ENCODE peak calls at places on chromosomes 6 and 20, in seven cellular contexts. D is cardiac fibroblast, F is astrocyte of the spinal cord, I is fibroblast of lung, C is GM13977, M is ovary, K is lower leg skin. A is an unnamed sample.

GRCh38 chr6:25834950-25835349 is 3.1 kb upstream of the SLC17A1 start:
- DNase-seq in M (no peak), F (no peak), C (no peak), K (no peak), I (no peak), D (no peak), A (no peak)

GRCh38 chr20:40251284-40251932 is 437.6 kb downstream of the MAFB start:
- DNase-seq in I (peak), K (no peak), M (no peak), D (peak), F (no peak), C (peak), A (peak)

GRCh38 chr6:73006161-73006560 is 219.1 kb downstream of the KHDC1L start:
- DNase-seq in K (no peak), C (no peak), F (no peak), D (peak), M (no peak), I (no peak), A (peak)

GRCh38 chr20:62241501-62241900 is 3.2 kb downstream of the OSBPL2 start:
- DNase-seq in C (no peak), K (no peak), M (no peak), F (no peak), D (no peak), I (no peak), A (no peak)

GRCh38 chr6:26568601-26569432 is 27.9 kb upstream of the ABT1 start:
- DNase-seq in D (peak), I (peak), K (peak), F (peak), M (peak), C (peak), A (peak)

GRCh38 chr6:31058128-31058894 is 48.0 kb downstream of the MUC22 start:
- DNase-seq in C (peak), K (no peak), F (peak), I (peak), M (no peak), D (peak), A (peak)

GRCh38 chr20:51731771-51732453 is 36.3 kb downstream of the ATP9A start:
- DNase-seq in F (peak), I (peak), D (no peak), M (peak), K (no peak), C (no peak), A (no peak)

GRCh38 chr20:50308513-50309279 is 118.1 kb downstream of the CEBPB start:
- DNase-seq in M (peak), D (peak), F (peak), K (peak), C (no peak), I (peak), A (peak)

GRCh38 chr6:165404703-165405102 is 95.3 kb upstream of the C6orf118 start:
- DNase-seq in D (peak), M (no peak), C (no peak), K (no peak), I (no peak), F (peak), A (peak)

GRCh38 chr6:35070111-35070510 is 71.0 kb downstream of the TCP11 start:
- DNase-seq in K (no peak), F (no peak), M (no peak), I (no peak), D (no peak), C (no peak), A (no peak)

GRCh38 chr20:15297059-15297875 is 959.9 kb upstream of the FLRT3 start:
- DNase-seq in I (no peak), F (no peak), K (no peak), C (no peak), M (no peak), D (no peak), A (no peak)

GRCh38 chr6:126312013-126312665 is 27.8 kb upstream of the CENPW start:
- DNase-seq in M (no peak), K (no peak), I (no peak), C (peak), D (peak), F (no peak), A (no peak)

GRCh38 chr6:144659202-144659731 is 374.1 kb downstream of the UTRN start:
- DNase-seq in I (peak), C (no peak), D (peak), M (peak), F (peak), K (no peak), A (peak)

GRCh38 chr20:38730167-38730988 is 6.1 kb downstream of the SLC32A1 start:
- DNase-seq in I (no peak), C (peak), M (no peak), K (no peak), D (no peak), F (no peak), A (no peak)

GRCh38 chr6:170464080-170464479 is 89.0 kb downstream of the PSMB1 start:
- DNase-seq in D (no peak), C (no peak), K (peak), I (no peak), M (no peak), F (no peak), A (no peak)

GRCh38 chr6:109024368-109024767 is 70.3 kb downstream of the SESN1 start:
- DNase-seq in D (peak), C (no peak), K (no peak), M (no peak), I (peak), F (no peak), A (peak)

GRCh38 chr6:166500246-166500645 is 86.2 kb downstream of the RAMACL start:
- DNase-seq in I (no peak), M (no peak), K (no peak), D (no peak), F (no peak), C (no peak), A (no peak)

GRCh38 chr6:11868392-11868791 is 89.8 kb upstream of the ADTRP start:
- DNase-seq in D (no peak), K (no peak), C (no peak), I (no peak), M (no peak), F (no peak), A (no peak)

GRCh38 chr6:47195251-47195650 is 114.5 kb downstream of the TNFRSF21 start:
- DNase-seq in M (peak), D (no peak), K (no peak), C (no peak), F (no peak), I (peak), A (peak)

GRCh38 chr6:4664117-4664626 is 112.0 kb upstream of the CDYL start:
- DNase-seq in D (peak), K (peak), I (peak), M (peak), C (no peak), F (peak), A (peak)

GRCh38 chr6:88107241-88107640 is 58.9 kb downstream of the CNR1 start:
- DNase-seq in K (no peak), M (no peak), D (no peak), C (no peak), I (no peak), F (no peak), A (no peak)

GRCh38 chr6:33417127-33417902 is 592 bp downstream of the CUTA start:
- DNase-seq in F (peak), K (peak), M (no peak), C (no peak), D (peak), I (peak), A (peak)

GRCh38 chr6:36360241-36361054 is 23.8 kb upstream of the BNIP5 start:
- DNase-seq in F (peak), K (peak), M (peak), I (peak), D (peak), C (peak), A (peak)

GRCh38 chr6:6843057-6843627 is 254.6 kb downstream of the LY86 start:
- DNase-seq in K (no peak), D (peak), I (peak), M (no peak), C (no peak), F (peak), A (peak)

GRCh38 chr20:10644458-10645204 is 29.2 kb downstream of the JAG1 start:
- DNase-seq in F (no peak), C (peak), K (peak), M (no peak), I (no peak), D (no peak), A (no peak)

GRCh38 chr6:26257272-26257671 is 107.7 kb upstream of the BTN3A2 start:
- DNase-seq in K (no peak), I (no peak), D (no peak), M (no peak), C (no peak), F (no peak), A (no peak)

GRCh38 chr6:125612400-125612846 is 137.0 kb upstream of the HEY2 start:
- DNase-seq in F (peak), K (no peak), M (no peak), C (no peak), I (peak), D (peak), A (no peak)

GRCh38 chr6:16760536-16761468 is at the start of gene ATXN1:
- DNase-seq in F (no peak), M (peak), I (no peak), D (peak), C (peak), K (peak), A (peak)

GRCh38 chr6:79546186-79546585 is 9.0 kb upstream of the LCA5 start:
- DNase-seq in I (peak), M (no peak), K (no peak), F (peak), D (peak), C (no peak), A (peak)

GRCh38 chr20:16030253-16030652 is 543.0 kb downstream of the KIF16B start:
- DNase-seq in F (no peak), M (no peak), I (no peak), C (no peak), D (no peak), K (no peak), A (no peak)

GRCh38 chr20:63847374-63848002 is 13.8 kb upstream of the ABHD16B start:
- DNase-seq in K (no peak), F (no peak), I (no peak), M (peak), D (no peak), C (no peak), A (no peak)

GRCh38 chr6:95768539-95768938 is 191.2 kb downstream of the MANEA start:
- DNase-seq in C (no peak), K (no peak), D (no peak), F (no peak), M (no peak), I (no peak), A (no peak)

GRCh38 chr6:131643855-131644460 is 6.9 kb downstream of the ENPP3 start:
- DNase-seq in D (no peak), C (no peak), K (no peak), F (no peak), I (no peak), M (no peak), A (no peak)

GRCh38 chr20:53394433-53394832 is 199.2 kb downstream of the ZNF217 start:
- DNase-seq in K (no peak), D (no peak), C (no peak), I (no peak), M (no peak), F (no peak), A (no peak)

GRCh38 chr20:62741701-62742491 is 33.3 kb downstream of the NTSR1 start:
- DNase-seq in F (no peak), C (no peak), D (no peak), K (peak), M (no peak), I (no peak), A (no peak)

GRCh38 chr6:54737247-54737646 is 109.3 kb upstream of the FAM83B start:
- DNase-seq in C (peak), M (no peak), I (no peak), D (peak), K (no peak), F (no peak), A (no peak)
- TF ChIP-seq CTCF in C (peak), M (no peak), I (peak), D (peak), K (no peak), F (peak), A (peak)

GRCh38 chr6:159608961-159609673 is 83.9 kb downstream of the SOD2 start:
- DNase-seq in C (peak), M (no peak), K (no peak), F (peak), D (peak), I (peak), A (peak)
- TF ChIP-seq CTCF in C (peak), M (no peak), K (no peak), F (peak), D (peak), I (peak), A (peak)

DNA sequence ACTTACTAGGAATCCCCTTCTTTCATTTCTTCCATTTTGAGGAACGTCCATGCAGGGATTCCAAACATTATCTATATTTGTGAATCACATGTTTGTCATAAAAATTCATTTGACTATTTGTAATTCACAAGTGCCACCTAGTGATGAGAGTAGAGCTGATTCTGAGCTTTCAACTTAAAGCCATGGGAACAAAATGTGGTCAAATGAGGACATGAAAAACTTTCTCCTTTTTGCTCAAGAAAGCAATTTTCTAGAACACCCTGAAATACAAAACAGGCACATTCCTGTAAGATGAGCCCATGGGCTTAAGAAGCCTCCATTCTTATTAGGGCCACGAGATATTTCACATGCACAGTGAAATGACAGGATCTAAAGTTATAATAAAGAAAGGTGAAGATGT is 12.3 kb downstream of the MAP3K7 start:
- DNase-seq in D (peak), K (no peak), I (peak), M (no peak), C (no peak), F (peak), A (peak)
- TF ChIP-seq CTCF in D (no peak), K (no peak), I (peak), M (no peak), C (no peak), F (peak), A (no peak)

DNA sequence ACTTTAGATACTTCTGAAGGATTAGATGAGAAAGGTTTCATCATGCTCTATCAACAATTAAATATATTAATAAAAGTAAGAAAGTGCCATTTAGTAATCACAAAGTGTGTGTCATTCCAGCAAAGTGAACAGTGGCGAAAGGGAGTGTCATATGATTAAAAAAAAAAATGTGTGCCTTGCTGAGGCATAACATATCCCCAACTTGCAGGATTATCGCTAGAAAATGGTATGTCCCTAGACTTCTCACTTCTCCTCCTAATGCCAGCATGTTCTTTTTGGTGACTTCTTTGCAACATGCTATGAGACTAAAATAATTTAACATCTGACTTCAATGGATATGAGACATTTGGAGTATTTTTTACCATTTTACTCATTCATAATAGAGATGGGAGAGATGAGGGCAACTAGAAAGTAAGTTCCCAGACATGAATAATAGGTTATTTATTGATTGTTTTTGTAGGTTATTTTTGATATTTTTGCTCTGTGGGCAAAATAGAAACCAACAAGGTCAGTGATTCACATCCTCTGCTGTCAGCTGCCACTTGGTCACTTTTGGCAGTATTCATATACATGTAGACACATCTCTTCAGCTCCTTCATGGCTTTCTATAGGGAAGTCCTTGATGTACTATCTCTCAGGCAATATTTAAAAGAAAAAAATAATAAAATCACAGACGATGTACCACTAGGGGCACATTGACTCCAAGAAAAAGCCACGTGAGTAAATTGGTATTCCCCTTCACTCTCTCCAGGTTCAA is 370.1 kb downstream of the BMP2 start:
- DNase-seq in D (no peak), F (no peak), I (no peak), M (no peak), K (no peak), C (no peak), A (no peak)
- TF ChIP-seq CTCF in D (no peak), F (no peak), I (no peak), M (no peak), K (no peak), C (no peak), A (no peak)

DNA sequence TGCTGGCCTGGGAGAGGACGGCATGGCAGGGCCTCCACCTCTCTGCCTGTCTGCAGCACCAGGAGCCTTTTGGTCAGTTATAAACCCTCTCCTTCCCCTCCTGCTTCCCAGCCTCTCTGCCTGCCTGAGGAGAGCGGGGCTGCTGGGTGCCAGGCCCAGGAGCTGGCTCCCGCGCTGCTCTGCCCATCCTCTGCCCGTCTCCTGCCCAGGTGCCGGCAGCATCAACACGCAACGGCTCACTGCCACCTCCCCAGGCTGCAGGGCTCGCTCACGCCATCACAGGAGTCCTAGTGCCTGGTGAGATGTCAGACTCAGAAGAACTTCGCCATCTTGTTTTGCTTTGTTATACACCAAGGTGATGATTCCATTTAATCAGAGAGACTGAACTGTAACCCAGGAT is 170.8 kb downstream of the FOXC1 start:
- DNase-seq in D (no peak), M (no peak), K (no peak), C (no peak), I (no peak), F (no peak), A (no peak)
- TF ChIP-seq CTCF in D (no peak), M (no peak), K (no peak), C (no peak), I (no peak), F (no peak), A (no peak)

GRCh38 chr6:128492386-128492785 is 28.0 kb downstream of the PTPRK start:
- DNase-seq in D (peak), K (no peak), C (no peak), M (no peak), I (peak), F (peak), A (no peak)
- TF ChIP-seq CTCF in D (no peak), K (no peak), C (no peak), M (no peak), I (no peak), F (no peak), A (no peak)

GRCh38 chr6:56766139-56766805 is 123.6 kb upstream of the DST start:
- DNase-seq in I (no peak), F (no peak), M (no peak), C (no peak), D (no peak), K (no peak), A (no peak)

GRCh38 chr6:56766806-56767178 is 124.1 kb upstream of the DST start:
- DNase-seq in F (peak), K (no peak), C (peak), I (peak), D (peak), M (no peak), A (peak)

GRCh38 chr6:56765494-56765893 is 122.8 kb upstream of the DST start:
- DNase-seq in F (no peak), D (no peak), K (no peak), C (no peak), I (no peak), M (no peak), A (no peak)

GRCh38 chr6:56760842-56761241 is 118.2 kb upstream of the DST start:
- DNase-seq in C (no peak), M (no peak), K (no peak), D (no peak), F (no peak), I (no peak), A (no peak)

GRCh38 chr6:56764081-56764566 is 121.4 kb upstream of the DST start:
- DNase-seq in D (peak), C (peak), F (peak), M (no peak), I (peak), K (no peak), A (peak)
- TF ChIP-seq CTCF in D (peak), C (peak), F (peak), M (no peak), I (peak), K (no peak), A (peak)